ENCODE peak calls at places on chromosomes 6 and 20, in six cellular contexts. One of them, this sample, is unnamed.

GRCh38 chr6:146931214-146931613 is 273.0 kb upstream of the STXBP5 start:
- DNase-seq in KBM-7: no peak
- DNase-seq in IMR-90: no peak
- DNase-seq in endothelial cell: no peak
- DNase-seq in mammary epithelial cell: no peak
- DNase-seq in COR-L47: no peak
- DNase-seq in this sample: no peak

GRCh38 chr6:143401636-143402370 is 48.7 kb downstream of the ADAT2 start:
- DNase-seq in KBM-7: no peak
- DNase-seq in IMR-90: no peak
- DNase-seq in endothelial cell: no peak
- DNase-seq in mammary epithelial cell: peak
- DNase-seq in COR-L47: no peak
- DNase-seq in this sample: no peak

GRCh38 chr6:28772480-28773381 is 151.1 kb downstream of the TRIM27 start:
- DNase-seq in KBM-7: no peak
- DNase-seq in IMR-90: no peak
- DNase-seq in endothelial cell: no peak
- DNase-seq in mammary epithelial cell: no peak
- DNase-seq in COR-L47: no peak
- DNase-seq in this sample: no peak

GRCh38 chr6:42313038-42313437 is 95.4 kb upstream of the MRPS10 start:
- DNase-seq in KBM-7: no peak
- DNase-seq in IMR-90: peak
- DNase-seq in endothelial cell: no peak
- DNase-seq in mammary epithelial cell: no peak
- DNase-seq in COR-L47: no peak
- DNase-seq in this sample: no peak

GRCh38 chr20:36098364-36098763 is 56.2 kb upstream of the EPB41L1 start:
- DNase-seq in KBM-7: peak
- DNase-seq in IMR-90: peak
- DNase-seq in endothelial cell: no peak
- DNase-seq in mammary epithelial cell: peak
- DNase-seq in COR-L47: no peak
- DNase-seq in this sample: no peak

GRCh38 chr6:56618050-56618449 is 24.6 kb downstream of the DST start:
- DNase-seq in KBM-7: no peak
- DNase-seq in IMR-90: no peak
- DNase-seq in endothelial cell: no peak
- DNase-seq in mammary epithelial cell: no peak
- DNase-seq in COR-L47: no peak
- DNase-seq in this sample: no peak

GRCh38 chr20:35588397-35588796 is 27.2 kb upstream of the SPAG4 start:
- DNase-seq in KBM-7: no peak
- DNase-seq in IMR-90: no peak
- DNase-seq in endothelial cell: no peak
- DNase-seq in mammary epithelial cell: no peak
- DNase-seq in COR-L47: no peak
- DNase-seq in this sample: no peak

GRCh38 chr20:33826270-33826897 is 15.2 kb downstream of the CHMP4B start:
- DNase-seq in KBM-7: no peak
- DNase-seq in IMR-90: no peak
- DNase-seq in endothelial cell: no peak
- DNase-seq in mammary epithelial cell: peak
- DNase-seq in COR-L47: no peak
- DNase-seq in this sample: no peak

GRCh38 chr20:58695895-58696375 is 3.3 kb downstream of the NPEPL1 start:
- DNase-seq in KBM-7: no peak
- DNase-seq in IMR-90: no peak
- DNase-seq in endothelial cell: no peak
- DNase-seq in mammary epithelial cell: no peak
- DNase-seq in COR-L47: no peak
- DNase-seq in this sample: no peak

GRCh38 chr6:159679091-159680077 is 13.7 kb downstream of the SOD2 start:
- DNase-seq in KBM-7: no peak
- DNase-seq in IMR-90: peak
- DNase-seq in endothelial cell: no peak
- DNase-seq in mammary epithelial cell: no peak
- DNase-seq in COR-L47: no peak
- DNase-seq in this sample: no peak

GRCh38 chr6:15462717-15463525 is 199.9 kb downstream of the DTNBP1 start:
- DNase-seq in KBM-7: no peak
- DNase-seq in IMR-90: peak
- DNase-seq in endothelial cell: no peak
- DNase-seq in mammary epithelial cell: no peak
- DNase-seq in COR-L47: no peak
- DNase-seq in this sample: no peak

GRCh38 chr20:38601216-38602184 is at the start of gene ARHGAP40:
- DNase-seq in KBM-7: peak
- DNase-seq in IMR-90: no peak
- DNase-seq in endothelial cell: peak
- DNase-seq in mammary epithelial cell: peak
- DNase-seq in COR-L47: no peak
- DNase-seq in this sample: peak

GRCh38 chr20:478949-479429 is 16.7 kb upstream of the TBC1D20 start:
- DNase-seq in KBM-7: peak
- DNase-seq in IMR-90: peak
- DNase-seq in endothelial cell: peak
- DNase-seq in mammary epithelial cell: peak
- DNase-seq in COR-L47: peak
- DNase-seq in this sample: peak

GRCh38 chr20:45300961-45301360 is 5.7 kb upstream of the RBPJL start:
- DNase-seq in KBM-7: peak
- DNase-seq in IMR-90: peak
- DNase-seq in endothelial cell: peak
- DNase-seq in mammary epithelial cell: peak
- DNase-seq in COR-L47: peak
- DNase-seq in this sample: peak

GRCh38 chr6:156396791-156397418 is 380.3 kb upstream of the ARID1B start:
- DNase-seq in KBM-7: no peak
- DNase-seq in IMR-90: no peak
- DNase-seq in endothelial cell: no peak
- DNase-seq in mammary epithelial cell: no peak
- DNase-seq in COR-L47: no peak
- DNase-seq in this sample: no peak

GRCh38 chr6:35810831-35811698 is 5.9 kb downstream of the LHFPL5 start:
- DNase-seq in KBM-7: no peak
- DNase-seq in IMR-90: peak
- DNase-seq in endothelial cell: no peak
- DNase-seq in mammary epithelial cell: peak
- DNase-seq in COR-L47: no peak
- DNase-seq in this sample: no peak

GRCh38 chr6:68211242-68211795 is 423.8 kb upstream of the ADGRB3 start:
- DNase-seq in KBM-7: no peak
- DNase-seq in IMR-90: no peak
- DNase-seq in endothelial cell: no peak
- DNase-seq in mammary epithelial cell: no peak
- DNase-seq in COR-L47: no peak
- DNase-seq in this sample: no peak

GRCh38 chr6:31179042-31179386 is 8.5 kb upstream of the POU5F1 start:
- DNase-seq in KBM-7: no peak
- DNase-seq in IMR-90: no peak
- DNase-seq in endothelial cell: no peak
- DNase-seq in mammary epithelial cell: no peak
- DNase-seq in COR-L47: no peak
- DNase-seq in this sample: no peak

GRCh38 chr6:144095134-144096002 is at the start of gene SF3B5:
- DNase-seq in KBM-7: peak
- DNase-seq in IMR-90: peak
- DNase-seq in endothelial cell: peak
- DNase-seq in mammary epithelial cell: peak
- DNase-seq in COR-L47: peak
- DNase-seq in this sample: peak

GRCh38 chr20:36468149-36469000 is 72.9 kb upstream of the MYL9 start:
- DNase-seq in KBM-7: no peak
- DNase-seq in IMR-90: no peak
- DNase-seq in endothelial cell: no peak
- DNase-seq in mammary epithelial cell: no peak
- DNase-seq in COR-L47: peak
- DNase-seq in this sample: peak

GRCh38 chr6:16184129-16184528 is 54.3 kb upstream of the GMPR start:
- DNase-seq in KBM-7: peak
- DNase-seq in IMR-90: peak
- DNase-seq in endothelial cell: no peak
- DNase-seq in mammary epithelial cell: peak
- DNase-seq in COR-L47: peak
- DNase-seq in this sample: peak

GRCh38 chr6:123055266-123055665 is 59.2 kb downstream of the CLVS2 start:
- DNase-seq in KBM-7: no peak
- DNase-seq in IMR-90: no peak
- DNase-seq in endothelial cell: no peak
- DNase-seq in mammary epithelial cell: no peak
- DNase-seq in COR-L47: no peak
- DNase-seq in this sample: no peak

GRCh38 chr6:26330835-26331808 is 33.9 kb upstream of the BTN3A2 start:
- DNase-seq in KBM-7: peak
- DNase-seq in IMR-90: peak
- DNase-seq in endothelial cell: no peak
- DNase-seq in mammary epithelial cell: peak
- DNase-seq in COR-L47: peak
- DNase-seq in this sample: no peak

GRCh38 chr20:61548069-61548468 is 296.0 kb downstream of the CDH4 start:
- DNase-seq in KBM-7: no peak
- DNase-seq in IMR-90: no peak
- DNase-seq in endothelial cell: no peak
- DNase-seq in mammary epithelial cell: no peak
- DNase-seq in COR-L47: no peak
- DNase-seq in this sample: no peak

GRCh38 chr20:48937674-48938073 is 16.2 kb downstream of the ARFGEF2 start:
- DNase-seq in KBM-7: no peak
- DNase-seq in IMR-90: no peak
- DNase-seq in endothelial cell: no peak
- DNase-seq in mammary epithelial cell: no peak
- DNase-seq in COR-L47: no peak
- DNase-seq in this sample: no peak

GRCh38 chr6:77707603-77708002 is 54.8 kb downstream of the MEI4 start:
- DNase-seq in KBM-7: no peak
- DNase-seq in IMR-90: no peak
- DNase-seq in endothelial cell: no peak
- DNase-seq in mammary epithelial cell: no peak
- DNase-seq in COR-L47: no peak
- DNase-seq in this sample: no peak

GRCh38 chr6:113634352-113635163 is 222.6 kb upstream of the MARCKS start:
- DNase-seq in KBM-7: peak
- DNase-seq in IMR-90: peak
- DNase-seq in endothelial cell: no peak
- DNase-seq in mammary epithelial cell: peak
- DNase-seq in COR-L47: no peak
- DNase-seq in this sample: no peak

GRCh38 chr6:148453906-148454305 is 111.3 kb downstream of the SASH1 start:
- DNase-seq in KBM-7: no peak
- DNase-seq in IMR-90: no peak
- DNase-seq in endothelial cell: no peak
- DNase-seq in mammary epithelial cell: no peak
- DNase-seq in COR-L47: no peak
- DNase-seq in this sample: no peak

This sample was measured in HuH-7.5.